ENCODE peak calls at places on chromosomes 13 and 19, in ten cellular contexts. J is mammary epithelial cell, Z is ascending aorta, A is mucosa of descending colon, E is endothelial cell, O is cardiac fibroblast, W is AG04450, Q is brain microvascular endothelial cell, B is lower leg skin, D is upper lobe of right lung. F is an unnamed sample.

GRCh38 chr19:3664879-3665642 is 35.2 kb downstream of the PIP5K1C start:
- DNase-seq in B (no peak), Q (no peak), J (no peak), D (no peak), O (no peak), E (no peak), W (no peak), Z (no peak), A (no peak), F (no peak)

GRCh38 chr19:49017041-49017665 is at the start of gene LHB:
- DNase-seq in J (no peak), D (no peak), O (no peak), W (no peak), B (no peak), E (no peak), A (no peak), Q (no peak), Z (no peak), F (no peak)

GRCh38 chr13:98875146-98875729 is 102.6 kb downstream of the DOCK9 start:
- DNase-seq in A (no peak), O (no peak), B (no peak), D (no peak), W (no peak), Z (no peak), J (no peak), E (no peak), Q (no peak), F (no peak)

GRCh38 chr13:30690282-30691188 is 44.8 kb upstream of the ALOX5AP start:
- DNase-seq in J (peak; percentile 62), A (peak; percentile 75), O (peak; percentile 96), B (peak; percentile 93), W (peak; percentile 99), Q (peak; percentile 92), E (no peak), D (peak; percentile 80), Z (peak; percentile 56), F (peak; percentile 38)

GRCh38 chr19:54136086-54136863 is 1.3 kb upstream of the CNOT3 start:
- DNase-seq in D (no peak), E (no peak), Q (no peak), O (peak; percentile 31), B (no peak), W (no peak), Z (no peak), J (no peak), A (no peak), F (no peak)

GRCh38 chr19:12938536-12939291 is at the start of gene CALR:
- DNase-seq in W (no peak), B (peak; percentile 91), E (no peak), J (peak; percentile 40), A (no peak), D (no peak), Z (no peak), Q (no peak), O (peak; percentile 33), F (no peak)

GRCh38 chr19:48351341-48351752 is 12.4 kb downstream of the TMEM143 start:
- DNase-seq in E (peak; percentile 81), D (peak; percentile 91), O (peak; percentile 66), J (peak; percentile 32), Q (peak; percentile 55), Z (no peak), W (no peak), B (peak; percentile 93), A (peak; percentile 90), F (peak; percentile 83)

GRCh38 chr13:112730157-112730671 is 40.4 kb downstream of the ATP11A start:
- DNase-seq in Q (no peak), E (no peak), D (peak; percentile 63), B (no peak), J (no peak), Z (no peak), A (no peak), W (no peak), O (peak; percentile 58), F (peak; percentile 15)

GRCh38 chr19:41402010-41402409 is 4.4 kb downstream of the BCKDHA start:
- DNase-seq in J (no peak), B (no peak), Z (no peak), O (no peak), D (no peak), A (no peak), Q (no peak), W (no peak), E (no peak), F (no peak)

GRCh38 chr13:33126909-33127607 is 110.8 kb downstream of the KL start:
- DNase-seq in J (no peak), W (no peak), O (peak; percentile 50), Z (no peak), E (no peak), D (no peak), Q (no peak), B (no peak), A (no peak), F (no peak)

GRCh38 chr13:60329221-60329983 is 67.6 kb upstream of the TDRD3 start:
- DNase-seq in W (no peak), O (peak; percentile 48), Q (peak; percentile 43), A (peak; percentile 44), B (no peak), J (peak; percentile 14), Z (no peak), E (peak; percentile 61), D (peak; percentile 64), F (peak; percentile 34)

GRCh38 chr19:2523630-2524311 is 47.8 kb downstream of the GADD45B start:
- DNase-seq in E (no peak), Q (peak; percentile 73), Z (no peak), J (no peak), A (no peak), D (no peak), B (no peak), W (no peak), O (no peak), F (no peak)

GRCh38 chr19:30046522-30046921 is 104.5 kb downstream of the URI1 start:
- DNase-seq in Z (no peak), Q (peak; percentile 15), W (no peak), O (no peak), E (no peak), B (no peak), J (no peak), A (no peak), D (no peak), F (no peak)

GRCh38 chr13:112842931-112843391 is 126.1 kb upstream of the MCF2L start:
- DNase-seq in E (no peak), J (no peak), Q (no peak), D (no peak), W (no peak), Z (no peak), O (no peak), B (no peak), A (no peak), F (no peak)

GRCh38 chr13:102724923-102725322 is 30.1 kb upstream of the METTL21C start:
- DNase-seq in D (no peak), J (peak; percentile 93), W (no peak), O (peak; percentile 75), A (no peak), Z (no peak), B (no peak), Q (peak; percentile 54), E (no peak), F (no peak)

GRCh38 chr13:28548468-28548867 is 53.5 kb upstream of the FLT1 start:
- DNase-seq in W (no peak), D (no peak), O (no peak), J (no peak), E (no peak), Q (no peak), A (no peak), B (no peak), Z (no peak), F (no peak)

GRCh38 chr13:28545583-28546333 is 50.8 kb upstream of the FLT1 start:
- DNase-seq in A (no peak), E (no peak), D (no peak), Q (no peak), Z (no peak), O (no peak), B (no peak), J (no peak), W (no peak), F (no peak)

GRCh38 chr13:28551498-28551895 is 56.6 kb upstream of the FLT1 start:
- DNase-seq in O (no peak), E (no peak), Z (no peak), Q (no peak), D (no peak), A (no peak), J (no peak), W (no peak), B (no peak), F (no peak)

GRCh38 chr13:28550721-28551497 is 56.0 kb upstream of the FLT1 start:
- DNase-seq in W (no peak), A (no peak), B (no peak), J (no peak), O (no peak), E (no peak), Z (no peak), Q (no peak), D (no peak), F (no peak)

GRCh38 chr13:28548872-28549271 is 53.9 kb upstream of the FLT1 start:
- DNase-seq in A (no peak), W (no peak), Z (no peak), O (no peak), E (no peak), J (no peak), D (no peak), Q (no peak), B (no peak), F (no peak)
- TF ChIP-seq CTCF in A (no peak), W (peak; percentile 16), Z (no peak), O (no peak), E (no peak), J (no peak), D (no peak), Q (peak; percentile 46), B (no peak), F (no peak)

GRCh38 chr13:106595623-106596022 is 27.7 kb upstream of the ARGLU1 start:
- DNase-seq in E (no peak), D (no peak), Z (no peak), A (no peak), Q (no peak), B (no peak), W (no peak), J (no peak), O (peak; percentile 8), F (no peak)
- TF ChIP-seq CTCF in E (no peak), D (no peak), Z (no peak), A (no peak), Q (no peak), B (no peak), W (no peak), J (no peak), O (no peak), F (no peak)

DNA sequence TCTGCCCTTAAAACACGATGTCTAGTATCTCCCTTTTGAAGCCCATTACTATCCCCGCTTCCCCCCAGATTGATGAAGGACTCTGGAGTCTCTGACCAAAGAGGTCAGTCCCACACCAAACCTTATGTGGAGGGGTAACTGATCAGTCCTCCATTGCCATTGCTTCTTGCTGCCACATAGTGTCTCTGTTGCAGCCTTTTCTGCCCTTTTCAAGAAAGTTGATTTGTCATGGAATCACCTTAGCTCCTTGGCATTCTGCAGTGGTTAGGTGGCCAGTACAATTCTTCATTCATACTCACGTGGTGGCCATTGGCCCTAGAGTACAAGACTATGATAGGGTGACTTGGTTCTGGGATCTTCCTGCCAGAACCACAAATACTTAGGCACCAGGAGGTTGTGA is 8.4 kb upstream of the HTR2A start:
- DNase-seq in E (no peak), Q (no peak), A (no peak), D (no peak), O (peak; percentile 23), W (no peak), B (no peak), J (peak; percentile 33), Z (no peak), F (no peak)
- TF ChIP-seq CTCF in E (no peak), Q (peak; percentile 51), A (no peak), D (no peak), O (peak; percentile 10), W (peak; percentile 35), B (no peak), J (peak; percentile 44), Z (no peak), F (no peak)

GRCh38 chr19:28409859-28410258 is 803.1 kb downstream of the UQCRFS1 start:
- DNase-seq in J (no peak), W (no peak), B (no peak), E (no peak), D (no peak), Q (no peak), O (no peak), Z (no peak), A (no peak), F (no peak)
- TF ChIP-seq CTCF in J (no peak), W (no peak), B (no peak), E (no peak), D (no peak), Q (no peak), O (no peak), Z (no peak), A (no peak), F (no peak)